ENCODE peak calls at places on chromosomes 13 and 19, in seven cellular contexts. J is iris pigment epithelial cell; K is body of pancreas; V is GM20000; E is NCI-H1105; R is effector memory CD4-positive, alpha-beta T cell; P is activated naive CD4-positive, alpha-beta T cell. T is an unnamed sample.

GRCh38 chr19:3328743-3329142 is 37.6 kb upstream of the NFIC start:
- DNase-seq in J (no peak), K (no peak), V (no peak), E (no peak), R (no peak), P (no peak), T (no peak)

GRCh38 chr13:20828540-20829364 is 55.0 kb upstream of the EEF1AKMT1 start:
- DNase-seq in J (peak; percentile 57), K (no peak), V (peak; percentile 50), E (peak; percentile 4), R (no peak), P (no peak), T (peak; percentile 42)

GRCh38 chr13:42891591-42891990 is 100.5 kb downstream of the EPSTI1 start:
- DNase-seq in J (no peak), K (no peak), V (no peak), E (no peak), R (no peak), P (no peak), T (no peak)

GRCh38 chr13:108121406-108121805 is 93.9 kb downstream of the LIG4 start:
- DNase-seq in J (no peak), K (no peak), V (no peak), E (no peak), R (no peak), P (no peak), T (no peak)

GRCh38 chr13:90233933-90234672 is 1113.4 kb upstream of the MIR17HG start:
- DNase-seq in J (no peak), K (no peak), V (no peak), E (no peak), R (no peak), P (no peak), T (no peak)

GRCh38 chr19:45467115-45467455 is 711 bp upstream of the FOSB start:
- DNase-seq in J (no peak), K (no peak), V (no peak), E (no peak), R (no peak), P (no peak), T (no peak)

GRCh38 chr19:45547965-45548609 is 36.5 kb downstream of the OPA3 start:
- DNase-seq in J (no peak), K (no peak), V (no peak), E (no peak), R (no peak), P (no peak), T (peak; percentile 50)

GRCh38 chr13:95067303-95067702 is 233.9 kb downstream of the ABCC4 start:
- DNase-seq in J (no peak), K (no peak), V (no peak), E (no peak), R (no peak), P (no peak), T (no peak)

GRCh38 chr13:108276060-108276459 is 6.5 kb downstream of the TNFSF13B start:
- DNase-seq in J (no peak), K (no peak), V (no peak), E (no peak), R (no peak), P (no peak), T (no peak)

GRCh38 chr19:7673995-7674667 is 2.8 kb upstream of the MCEMP1 start:
- DNase-seq in J (peak; percentile 68), K (peak; percentile 52), V (no peak), E (no peak), R (no peak), P (no peak), T (peak; percentile 51)

GRCh38 chr13:45374917-45375316 is 33.9 kb upstream of the TPT1 start:
- DNase-seq in J (peak; percentile 25), K (no peak), V (no peak), E (no peak), R (no peak), P (no peak), T (no peak)

GRCh38 chr13:93254775-93255174 is 28.2 kb downstream of the GPC6 start:
- DNase-seq in J (no peak), K (no peak), V (no peak), E (no peak), R (no peak), P (no peak), T (no peak)

GRCh38 chr13:50914301-50914700 is 4.7 kb downstream of the RNASEH2B start:
- DNase-seq in J (no peak), K (no peak), V (no peak), E (no peak), R (no peak), P (no peak), T (no peak)

GRCh38 chr19:37991841-37992248 is 84.8 kb downstream of the SIPA1L3 start:
- DNase-seq in J (peak; percentile 35), K (no peak), V (no peak), E (no peak), R (no peak), P (no peak), T (no peak)

GRCh38 chr19:51107406-51108065 is 673 bp downstream of the CTU1 start:
- DNase-seq in J (peak; percentile 29), K (no peak), V (no peak), E (no peak), R (no peak), P (no peak), T (no peak)

T was measured in adrenal gland.